ENCODE peak calls at places on chromosomes 5 and 9, in four cellular contexts. One of them, this sample, is unnamed.

GRCh38 chr5:130605200-130605599 is 559.9 kb downstream of the HINT1 start:
- DNase-seq in fibroblast of mammary gland: no peak
- DNase-seq in IMR-90: no peak
- DNase-seq in AG04450: no peak
- DNase-seq in this sample: no peak

GRCh38 chr9:5269249-5269715 is 35.2 kb downstream of the RLN2 start:
- DNase-seq in IMR-90: peak
- DNase-seq in AG04450: peak
- DNase-seq in fibroblast of mammary gland: no peak
- DNase-seq in this sample: peak

GRCh38 chr9:131198316-131198715 is 72.9 kb downstream of the NUP214 start:
- DNase-seq in IMR-90: no peak
- DNase-seq in fibroblast of mammary gland: no peak
- DNase-seq in AG04450: no peak
- DNase-seq in this sample: no peak

GRCh38 chr5:77311217-77311571 is 100.7 kb downstream of the PDE8B start:
- DNase-seq in AG04450: no peak
- DNase-seq in IMR-90: peak
- DNase-seq in fibroblast of mammary gland: no peak
- DNase-seq in this sample: peak

GRCh38 chr5:43007911-43008368 is 32.2 kb downstream of the ANXA2R start:
- DNase-seq in AG04450: no peak
- DNase-seq in IMR-90: peak
- DNase-seq in fibroblast of mammary gland: peak
- DNase-seq in this sample: peak

GRCh38 chr5:139637438-139638089 is 10.6 kb upstream of the CXXC5 start:
- DNase-seq in fibroblast of mammary gland: peak
- DNase-seq in IMR-90: peak
- DNase-seq in AG04450: no peak
- DNase-seq in this sample: peak

GRCh38 chr9:93896496-93897033 is 58.6 kb downstream of the BARX1 start:
- DNase-seq in AG04450: no peak
- DNase-seq in IMR-90: no peak
- DNase-seq in fibroblast of mammary gland: no peak
- DNase-seq in this sample: no peak

GRCh38 chr9:134601764-134602163 is 39.8 kb upstream of the COL5A1 start:
- DNase-seq in IMR-90: peak
- DNase-seq in fibroblast of mammary gland: peak
- DNase-seq in AG04450: no peak
- DNase-seq in this sample: peak

GRCh38 chr5:35067985-35068384 is 20.2 kb upstream of the AGXT2 start:
- DNase-seq in AG04450: no peak
- DNase-seq in fibroblast of mammary gland: peak
- DNase-seq in IMR-90: peak
- DNase-seq in this sample: no peak

GRCh38 chr9:97747201-97747965 is 50.2 kb upstream of the XPA start:
- DNase-seq in fibroblast of mammary gland: no peak
- DNase-seq in AG04450: no peak
- DNase-seq in IMR-90: no peak
- DNase-seq in this sample: no peak

GRCh38 chr5:136094189-136094912 is 38.3 kb upstream of the SMAD5 start:
- DNase-seq in fibroblast of mammary gland: no peak
- DNase-seq in IMR-90: no peak
- DNase-seq in AG04450: no peak
- DNase-seq in this sample: no peak

GRCh38 chr9:22208846-22209585 is 199.9 kb upstream of the CDKN2B start:
- DNase-seq in AG04450: no peak
- DNase-seq in fibroblast of mammary gland: peak
- DNase-seq in IMR-90: no peak
- DNase-seq in this sample: peak

GRCh38 chr5:170491479-170491878 is 12.3 kb upstream of the KCNIP1 start:
- DNase-seq in IMR-90: peak
- DNase-seq in AG04450: peak
- DNase-seq in fibroblast of mammary gland: peak
- DNase-seq in this sample: peak

GRCh38 chr9:120348951-120349429 is 231.0 kb downstream of the CDK5RAP2 start:
- DNase-seq in AG04450: no peak
- DNase-seq in fibroblast of mammary gland: peak
- DNase-seq in IMR-90: peak
- DNase-seq in this sample: peak

GRCh38 chr5:168948746-168949145 is 352.2 kb downstream of the SLIT3 start:
- DNase-seq in fibroblast of mammary gland: no peak
- DNase-seq in IMR-90: no peak
- DNase-seq in AG04450: no peak
- DNase-seq in this sample: no peak

GRCh38 chr5:9529041-9529480 is 16.8 kb downstream of the SEMA5A start:
- DNase-seq in IMR-90: no peak
- DNase-seq in fibroblast of mammary gland: no peak
- DNase-seq in AG04450: no peak
- DNase-seq in this sample: no peak

GRCh38 chr9:87109182-87109581 is 161.9 kb upstream of the GAS1 start:
- DNase-seq in IMR-90: peak
- DNase-seq in fibroblast of mammary gland: peak
- DNase-seq in AG04450: no peak
- DNase-seq in this sample: peak

GRCh38 chr9:131475956-131476776 is 26.6 kb upstream of the POMT1 start:
- DNase-seq in IMR-90: no peak
- DNase-seq in AG04450: no peak
- DNase-seq in fibroblast of mammary gland: no peak
- DNase-seq in this sample: no peak

GRCh38 chr9:131609116-131609830 is 64.0 kb downstream of the PRRT1B start:
- DNase-seq in AG04450: no peak
- DNase-seq in IMR-90: peak
- DNase-seq in fibroblast of mammary gland: peak
- DNase-seq in this sample: peak

GRCh38 chr9:31799953-31800609 is 584.4 kb upstream of the ACO1 start:
- DNase-seq in AG04450: no peak
- DNase-seq in IMR-90: no peak
- DNase-seq in fibroblast of mammary gland: peak
- DNase-seq in this sample: peak
- TF ChIP-seq CTCF in AG04450: peak
- TF ChIP-seq CTCF in IMR-90: peak
- TF ChIP-seq CTCF in fibroblast of mammary gland: peak
- TF ChIP-seq CTCF in this sample: peak

GRCh38 chr9:113056191-113057106 is at the start of gene ZFP37:
- DNase-seq in IMR-90: peak
- DNase-seq in fibroblast of mammary gland: peak
- DNase-seq in AG04450: peak
- DNase-seq in this sample: peak

DNA sequence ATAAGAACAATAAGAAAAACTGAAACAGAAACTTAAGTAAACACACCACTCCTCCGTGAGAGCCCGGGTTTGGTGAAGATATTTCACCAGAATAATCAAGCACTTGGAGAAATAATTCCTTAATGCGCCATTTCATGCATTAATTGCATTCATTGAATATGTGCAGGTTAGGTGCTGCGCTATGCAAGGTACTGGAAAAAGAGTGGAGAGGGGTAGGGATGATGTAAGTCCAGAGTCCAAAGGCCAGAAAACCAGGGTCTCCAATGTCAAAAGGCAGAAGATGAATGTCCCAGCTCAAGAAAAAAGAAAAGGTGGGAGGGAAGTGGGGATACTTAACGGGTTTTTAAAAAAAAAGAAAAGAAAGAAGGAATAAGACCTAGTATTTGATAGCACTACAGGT is 669 bp upstream of the ZFP37 start:
- DNase-seq in AG04450: no peak
- DNase-seq in fibroblast of mammary gland: no peak
- DNase-seq in IMR-90: no peak
- DNase-seq in this sample: no peak
- H3K4me3 ChIP-seq in AG04450: peak
- H3K4me3 ChIP-seq in fibroblast of mammary gland: peak
- H3K4me3 ChIP-seq in IMR-90: peak
- H3K4me3 ChIP-seq in this sample: peak

DNA sequence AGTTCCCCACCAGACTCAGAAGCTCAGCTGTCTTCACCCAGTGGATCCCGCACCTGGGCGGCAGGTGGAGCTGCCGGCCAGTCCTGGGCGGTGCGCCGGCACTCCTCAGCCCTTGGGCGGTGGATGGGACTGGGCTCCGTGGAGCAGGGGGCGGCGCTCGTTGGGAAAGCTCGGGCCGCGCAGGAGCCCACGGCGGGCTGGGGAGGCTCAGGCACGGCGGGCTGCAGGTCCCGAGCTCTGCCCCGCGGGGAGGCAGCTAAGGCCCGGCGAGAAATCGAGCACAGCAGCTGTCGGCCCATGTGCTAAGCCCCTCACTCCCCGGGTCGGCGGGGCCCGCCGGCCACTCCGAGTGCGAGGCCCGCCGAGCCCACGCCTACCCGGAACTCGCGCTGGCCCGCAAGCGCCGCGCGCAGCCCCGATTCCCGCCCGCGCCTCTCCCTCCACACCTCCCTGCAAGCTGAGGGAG is 560.0 kb downstream of the BRINP1 start:
- DNase-seq in fibroblast of mammary gland: no peak
- DNase-seq in AG04450: no peak
- DNase-seq in IMR-90: no peak
- DNase-seq in this sample: no peak
- TF ChIP-seq CTCF in fibroblast of mammary gland: no peak
- TF ChIP-seq CTCF in AG04450: no peak
- TF ChIP-seq CTCF in IMR-90: no peak
- TF ChIP-seq CTCF in this sample: no peak

GRCh38 chr5:113447651-113448050 is 12.9 kb upstream of the TSSK1B start:
- DNase-seq in IMR-90: no peak
- DNase-seq in AG04450: no peak
- DNase-seq in fibroblast of mammary gland: peak
- DNase-seq in this sample: peak

GRCh38 chr5:113450366-113451328 is 15.9 kb upstream of the TSSK1B start:
- DNase-seq in AG04450: peak
- DNase-seq in IMR-90: peak
- DNase-seq in fibroblast of mammary gland: peak
- DNase-seq in this sample: peak

GRCh38 chr5:113452941-113453340 is 18.2 kb upstream of the TSSK1B start:
- DNase-seq in IMR-90: no peak
- DNase-seq in AG04450: no peak
- DNase-seq in fibroblast of mammary gland: no peak
- DNase-seq in this sample: no peak

GRCh38 chr5:113448224-113448623 is 13.4 kb upstream of the TSSK1B start:
- DNase-seq in IMR-90: no peak
- DNase-seq in fibroblast of mammary gland: no peak
- DNase-seq in AG04450: no peak
- DNase-seq in this sample: no peak

DNA sequence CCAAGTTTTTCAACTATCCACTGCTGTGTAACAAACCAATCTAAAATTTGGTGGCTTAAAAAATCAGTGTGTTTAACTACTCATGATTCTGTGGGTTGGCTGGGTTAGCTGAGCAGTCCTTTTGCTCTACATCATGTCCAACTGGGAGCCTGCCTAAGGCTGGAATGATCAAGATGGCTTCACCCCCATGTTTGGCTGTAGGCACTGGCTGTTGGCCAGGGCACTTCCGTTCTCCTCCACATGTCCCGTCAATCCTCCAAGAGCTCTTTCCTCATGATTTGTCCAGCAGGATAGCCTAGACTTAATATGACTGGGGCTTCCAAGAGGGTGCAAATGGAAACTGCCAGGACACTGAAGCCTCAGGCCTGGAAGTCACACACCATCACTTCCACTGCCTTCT is 17.0 kb upstream of the TSSK1B start:
- DNase-seq in IMR-90: no peak
- DNase-seq in fibroblast of mammary gland: peak
- DNase-seq in AG04450: no peak
- DNase-seq in this sample: no peak
- H3K4me3 ChIP-seq in IMR-90: no peak
- H3K4me3 ChIP-seq in fibroblast of mammary gland: no peak
- H3K4me3 ChIP-seq in AG04450: no peak
- H3K4me3 ChIP-seq in this sample: no peak

GRCh38 chr5:27010646-27011045 is 27.7 kb downstream of the CDH9 start:
- DNase-seq in AG04450: no peak
- DNase-seq in IMR-90: no peak
- DNase-seq in fibroblast of mammary gland: no peak
- DNase-seq in this sample: peak

GRCh38 chr5:27011274-27011673 is 27.1 kb downstream of the CDH9 start:
- DNase-seq in fibroblast of mammary gland: no peak
- DNase-seq in AG04450: no peak
- DNase-seq in IMR-90: no peak
- DNase-seq in this sample: peak

GRCh38 chr5:27007121-27007520 is 31.3 kb downstream of the CDH9 start:
- DNase-seq in IMR-90: no peak
- DNase-seq in AG04450: no peak
- DNase-seq in fibroblast of mammary gland: no peak
- DNase-seq in this sample: no peak

DNA sequence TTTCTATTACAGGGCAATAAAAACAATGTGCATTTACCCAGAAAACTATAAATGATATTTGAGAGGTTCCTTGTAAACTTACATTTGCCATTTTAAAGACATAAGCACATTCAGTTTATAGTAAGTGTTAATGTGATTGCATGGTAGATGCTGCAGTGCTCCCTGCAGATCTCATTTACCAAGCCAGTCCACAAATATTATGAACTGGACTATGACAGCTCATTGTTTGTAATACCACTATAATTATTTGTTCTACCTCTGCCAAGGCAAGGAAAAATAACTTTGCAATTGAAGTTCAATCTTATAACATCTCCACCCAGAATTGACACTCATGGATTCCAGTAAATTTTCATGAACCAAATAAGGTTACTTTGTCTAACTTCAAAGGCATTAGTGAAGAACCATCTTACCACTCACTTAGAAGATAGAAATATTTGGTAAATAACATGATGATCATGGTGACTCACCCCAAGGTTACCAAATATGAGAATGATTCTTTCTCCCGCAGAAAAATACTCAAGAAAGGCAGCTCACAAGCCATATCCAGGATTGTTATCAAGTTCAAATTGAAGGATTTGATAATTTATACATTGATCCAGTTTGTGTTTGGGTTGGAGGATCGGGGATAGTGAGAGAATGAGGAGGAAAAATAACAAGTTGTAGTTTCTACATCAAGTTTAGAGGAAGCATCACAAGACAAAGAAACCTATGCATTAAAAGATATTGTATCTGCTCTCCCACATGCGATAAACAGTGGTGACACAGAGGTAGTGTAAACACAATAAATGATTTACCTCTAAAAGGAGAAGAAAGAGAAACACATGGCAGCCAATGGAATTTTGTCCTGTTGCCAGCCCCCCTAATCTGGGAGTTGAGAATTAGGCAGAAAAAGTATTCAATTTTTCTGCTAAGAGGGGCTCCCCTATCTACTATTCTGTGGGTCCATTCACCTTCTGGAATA is 29.5 kb downstream of the CDH9 start:
- DNase-seq in fibroblast of mammary gland: no peak
- DNase-seq in IMR-90: no peak
- DNase-seq in AG04450: no peak
- DNase-seq in this sample: peak
- TF ChIP-seq CTCF in fibroblast of mammary gland: no peak
- TF ChIP-seq CTCF in IMR-90: no peak
- TF ChIP-seq CTCF in AG04450: no peak
- TF ChIP-seq CTCF in this sample: no peak

GRCh38 chr5:141420855-141421488 is at the start of gene PCDHGA11:
- DNase-seq in IMR-90: peak
- DNase-seq in AG04450: no peak
- DNase-seq in fibroblast of mammary gland: peak
- DNase-seq in this sample: peak
- H3K4me3 ChIP-seq in IMR-90: peak
- H3K4me3 ChIP-seq in AG04450: peak
- H3K4me3 ChIP-seq in fibroblast of mammary gland: peak
- H3K4me3 ChIP-seq in this sample: peak